ENCODE peak calls at places on chromosomes 6 and 20, in eight cellular contexts. B is esophagus squamous epithelium; M is naive thymus-derived CD4-positive, alpha-beta T cell; L is cardiac muscle cell; J is upper lobe of right lung; Y is brain microvascular endothelial cell; K is aorta; X is HAP-1. D is an unnamed sample. For H3K27me3, the result is how much of the 10 kb centered on the place peaks cover.

GRCh38 chr6:143595256-143596036 is 82.3 kb upstream of the PHACTR2 start:
- DNase-seq in K (no peak), M (no peak), L (no peak), X (no peak), J (no peak), B (no peak), Y (no peak), D (no peak)

GRCh38 chr20:48739395-48740268 is 88.2 kb downstream of the PREX1 start:
- DNase-seq in K (peak), J (no peak), Y (no peak), L (no peak), X (no peak), B (no peak), M (no peak), D (no peak)

GRCh38 chr20:47230811-47231256 is 125.7 kb downstream of the ZMYND8 start:
- DNase-seq in X (no peak), B (no peak), M (no peak), K (no peak), J (no peak), Y (peak), L (no peak), D (no peak)

GRCh38 chr6:142377112-142377848 is 75.5 kb downstream of the ADGRG6 start:
- DNase-seq in M (no peak), K (no peak), Y (no peak), L (peak), J (no peak), X (no peak), B (no peak), D (peak)

GRCh38 chr6:154228521-154228905 is 128.1 kb downstream of the IPCEF1 start:
- DNase-seq in L (no peak), Y (no peak), M (no peak), K (no peak), J (no peak), B (no peak), X (no peak), D (no peak)

GRCh38 chr6:7697820-7698623 is 27.9 kb upstream of the BMP6 start:
- DNase-seq in Y (peak), K (no peak), X (no peak), B (no peak), L (no peak), M (no peak), J (no peak), D (peak)

GRCh38 chr6:148657053-148657452 is 89.8 kb upstream of the UST start:
- DNase-seq in M (no peak), L (no peak), Y (peak), B (no peak), K (no peak), X (no peak), J (no peak), D (peak)

GRCh38 chr20:52890130-52890529 is 82.0 kb upstream of the TSHZ2 start:
- DNase-seq in K (no peak), M (no peak), L (no peak), J (no peak), B (no peak), X (no peak), Y (no peak), D (no peak)

GRCh38 chr20:10291564-10292240 is 73.1 kb downstream of the SNAP25 start:
- DNase-seq in J (no peak), Y (no peak), B (no peak), L (no peak), M (no peak), K (no peak), X (peak), D (no peak)

GRCh38 chr20:58650181-58650775 is 805 bp upstream of the STX16 start:
- DNase-seq in Y (no peak), K (no peak), B (no peak), L (peak), J (peak), M (peak), X (no peak), D (no peak)

GRCh38 chr20:21182832-21183563 is 57.1 kb downstream of the KIZ start:
- DNase-seq in X (no peak), Y (peak), K (no peak), B (no peak), J (no peak), M (no peak), L (no peak), D (peak)

GRCh38 chr6:25832670-25833069 is 818 bp upstream of the SLC17A1 start:
- DNase-seq in L (no peak), Y (no peak), M (no peak), K (no peak), B (no peak), J (no peak), X (no peak), D (no peak)

GRCh38 chr20:63627700-63628245 is 872 bp upstream of the GMEB2 start:
- DNase-seq in B (no peak), K (peak), M (no peak), Y (no peak), X (no peak), J (no peak), L (no peak), D (no peak)

GRCh38 chr6:43788305-43788704 is 18.3 kb downstream of the VEGFA start:
- DNase-seq in Y (no peak), L (no peak), J (no peak), K (no peak), X (no peak), B (no peak), M (no peak), D (no peak)

GRCh38 chr6:117666881-117667280 is 8.4 kb upstream of the NUS1 start:
- DNase-seq in J (no peak), B (no peak), L (no peak), K (no peak), Y (no peak), M (no peak), X (no peak), D (no peak)

GRCh38 chr20:48503166-48503815 is 324.5 kb downstream of the PREX1 start:
- DNase-seq in L (no peak), M (no peak), J (no peak), B (no peak), K (no peak), Y (no peak), X (no peak), D (no peak)

DNA sequence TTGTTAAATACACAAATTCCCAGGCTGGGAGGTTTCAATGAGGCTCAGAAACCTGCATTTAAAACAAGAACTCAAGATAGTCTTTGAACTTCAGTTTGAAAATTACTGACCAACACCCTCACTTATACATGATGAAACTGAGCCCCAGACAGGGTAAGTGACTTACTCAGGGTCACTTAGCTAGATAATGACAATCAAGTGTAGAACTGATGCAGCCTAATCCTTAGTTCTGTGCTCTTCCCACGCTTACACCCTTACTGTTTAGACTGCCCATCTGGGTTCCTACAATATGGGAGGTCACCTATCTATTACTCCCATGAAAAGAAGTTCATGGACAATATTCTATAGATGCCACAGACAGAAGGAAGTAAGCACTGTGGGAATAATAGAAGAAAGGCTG is 24.5 kb upstream of the FAM135A start:
- DNase-seq in X (no peak), L (no peak), M (no peak), Y (no peak), B (no peak), K (no peak), J (no peak), D (no peak)
- H3K27me3 ChIP-seq in X (under half), L (under half), M (under half), Y (under half), B (under half), K (under half), J (under half), D (under half)

DNA sequence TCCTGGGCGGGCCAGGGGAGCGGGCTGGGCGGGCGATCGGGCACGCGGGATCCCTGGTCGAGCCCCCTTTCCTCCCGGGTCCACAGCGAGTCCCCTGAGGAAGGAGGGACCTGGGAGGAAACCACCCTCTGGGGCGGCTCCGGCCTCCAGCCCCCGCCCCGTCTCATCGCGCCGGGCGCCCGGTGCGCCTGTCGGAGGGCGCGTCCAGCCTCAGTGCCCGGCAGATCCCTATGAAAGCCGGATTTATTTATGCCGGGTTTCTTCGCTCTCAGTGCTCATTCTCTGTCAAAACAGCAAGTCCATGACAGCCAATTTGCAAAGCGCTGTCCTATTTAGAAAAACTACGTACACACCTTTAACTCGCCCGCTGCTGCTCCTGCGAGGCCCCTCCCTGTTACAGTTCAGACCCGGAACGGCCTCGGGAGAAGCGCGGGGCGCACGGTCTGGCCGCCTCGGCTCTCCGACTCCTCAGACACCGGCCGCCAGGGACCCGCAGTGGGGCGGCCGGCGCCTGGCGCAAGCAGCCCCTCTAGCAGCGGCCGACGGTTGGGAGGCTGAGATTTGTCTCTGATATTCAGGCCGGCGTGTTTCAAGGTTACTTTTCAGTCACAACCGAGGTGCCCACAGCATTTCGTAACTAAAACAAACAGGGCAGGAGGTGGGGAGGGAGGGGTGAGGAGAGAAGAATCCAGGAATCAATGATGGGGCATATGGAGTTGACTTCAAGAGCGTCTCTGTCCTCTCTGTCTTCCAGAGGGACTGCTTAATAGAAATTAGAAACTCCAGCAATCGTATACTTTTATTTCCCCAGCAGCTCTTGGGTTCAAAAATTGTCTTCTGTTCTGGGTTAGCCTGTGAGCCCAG is 782 bp upstream of the FOXA2 start:
- DNase-seq in Y (no peak), J (peak), B (no peak), M (no peak), X (no peak), L (peak), K (no peak), D (peak)
- H3K27me3 ChIP-seq in Y (half or more), J (half or more), B (under half), M (under half), X (under half), L (half or more), K (under half), D (under half)

GRCh38 chr20:61514805-61515505 is 262.9 kb downstream of the CDH4 start:
- DNase-seq in Y (no peak), X (no peak), L (no peak), B (no peak), M (no peak), K (peak), J (peak), D (no peak)
- H3K27me3 ChIP-seq in Y (under half), X (under half), L (under half), B (under half), M (under half), K (under half), J (under half), D (half or more)

DNA sequence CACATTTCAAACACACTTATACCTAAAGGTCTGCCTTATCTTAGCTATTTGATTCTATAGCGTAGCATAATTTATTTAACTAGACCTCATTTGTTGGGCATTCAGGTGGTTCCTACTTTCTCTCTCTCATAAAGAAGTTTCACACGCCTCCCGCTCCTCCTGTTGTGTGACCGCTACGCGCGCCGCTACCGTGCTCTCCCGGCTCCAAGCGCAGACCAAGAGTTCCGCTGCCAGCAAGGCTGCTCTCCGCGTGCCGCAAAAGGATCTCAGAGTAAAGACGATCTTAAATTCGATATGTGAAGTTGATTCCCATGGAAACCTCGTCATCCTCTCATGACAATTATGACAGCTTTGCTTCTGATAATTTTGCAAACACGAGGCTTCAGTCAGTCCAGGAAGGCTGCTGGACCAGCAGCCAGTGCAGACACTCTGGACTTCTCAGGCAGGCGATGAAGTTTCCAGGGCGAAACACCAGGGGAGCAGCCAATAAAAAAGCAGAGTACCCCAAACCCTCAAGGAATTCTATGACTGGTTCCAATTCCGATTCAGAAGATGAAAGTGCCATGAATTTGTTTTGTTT is 20.5 kb downstream of the PRSS16 start:
- DNase-seq in L (no peak), M (no peak), K (no peak), Y (no peak), X (no peak), B (no peak), J (no peak), D (no peak)
- H3K27me3 ChIP-seq in L (under half), M (under half), K (under half), Y (under half), X (under half), B (under half), J (half or more), D (under half)

GRCh38 chr6:4571011-4571410 is 205.2 kb upstream of the CDYL start:
- DNase-seq in X (no peak), B (no peak), J (no peak), M (no peak), L (no peak), K (no peak), Y (no peak), D (no peak)
- H3K27me3 ChIP-seq in X (under half), B (under half), J (under half), M (under half), L (under half), K (under half), Y (under half), D (under half)

GRCh38 chr20:4384961-4385360 is 336.7 kb upstream of the PRND start:
- DNase-seq in X (no peak), L (no peak), J (no peak), K (no peak), Y (no peak), M (no peak), B (no peak), D (no peak)
- H3K27me3 ChIP-seq in X (under half), L (under half), J (under half), K (under half), Y (under half), M (under half), B (under half), D (under half)

DNA sequence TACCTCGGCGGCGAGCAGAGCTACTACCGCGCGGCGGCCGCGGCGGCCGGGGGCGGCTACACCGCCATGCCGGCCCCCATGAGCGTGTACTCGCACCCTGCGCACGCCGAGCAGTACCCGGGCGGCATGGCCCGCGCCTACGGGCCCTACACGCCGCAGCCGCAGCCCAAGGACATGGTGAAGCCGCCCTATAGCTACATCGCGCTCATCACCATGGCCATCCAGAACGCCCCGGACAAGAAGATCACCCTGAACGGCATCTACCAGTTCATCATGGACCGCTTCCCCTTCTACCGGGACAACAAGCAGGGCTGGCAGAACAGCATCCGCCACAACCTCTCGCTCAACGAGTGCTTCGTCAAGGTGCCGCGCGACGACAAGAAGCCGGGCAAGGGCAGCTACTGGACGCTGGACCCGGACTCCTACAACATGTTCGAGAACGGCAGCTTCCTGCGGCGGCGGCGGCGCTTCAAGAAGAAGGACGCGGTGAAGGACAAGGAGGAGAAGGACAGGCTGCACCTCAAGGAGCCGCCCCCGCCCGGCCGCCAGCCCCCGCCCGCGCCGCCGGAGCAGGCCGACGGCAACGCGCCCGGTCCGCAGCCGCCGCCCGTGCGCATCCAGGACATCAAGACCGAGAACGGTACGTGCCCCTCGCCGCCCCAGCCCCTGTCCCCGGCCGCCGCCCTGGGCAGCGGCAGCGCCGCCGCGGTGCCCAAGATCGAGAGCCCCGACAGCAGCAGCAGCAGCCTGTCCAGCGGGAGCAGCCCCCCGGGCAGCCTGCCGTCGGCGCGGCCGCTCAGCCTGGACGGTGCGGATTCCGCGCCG is 994 bp downstream of the FOXC1 start:
- DNase-seq in L (no peak), Y (no peak), X (no peak), B (no peak), K (peak), J (no peak), M (no peak), D (peak)
- H3K27me3 ChIP-seq in L (half or more), Y (under half), X (under half), B (under half), K (under half), J (half or more), M (under half), D (under half)